ENCODE peak calls at places on chromosomes 7 and 10, in seven cellular contexts. I, E, G, B, W, F and U are unnamed samples.

GRCh38 chr7:40298421-40298820 is 163.6 kb downstream of the SUGCT start:
- DNase-seq in F (no peak), W (no peak), E (no peak), B (no peak), I (no peak), G (no peak), U (no peak)

GRCh38 chr10:124448696-124449169 is 1.1 kb downstream of the NKX1-2 start:
- DNase-seq in B (no peak), W (no peak), I (no peak), E (no peak), G (no peak), F (no peak), U (no peak)

GRCh38 chr10:84365339-84365881 is 37.0 kb downstream of the CCSER2 start:
- DNase-seq in B (no peak), I (no peak), F (no peak), E (no peak), W (no peak), G (no peak), U (no peak)

GRCh38 chr7:116400526-116400925 is 99.0 kb upstream of the CAV2 start:
- DNase-seq in F (no peak), E (no peak), B (no peak), I (no peak), W (no peak), G (no peak), U (no peak)

GRCh38 chr7:101838837-101839483 is 21.5 kb downstream of the CUX1 start:
- DNase-seq in F (no peak), W (no peak), E (no peak), B (no peak), I (no peak), G (no peak), U (no peak)

GRCh38 chr7:3404490-3404889 is 103.4 kb downstream of the SDK1 start:
- DNase-seq in I (no peak), W (no peak), B (peak; percentile 84), E (no peak), G (no peak), F (peak; percentile 61), U (no peak)

GRCh38 chr10:20276127-20276979 is 460.1 kb downstream of the PLXDC2 start:
- DNase-seq in W (no peak), I (no peak), G (no peak), E (no peak), F (no peak), B (peak; percentile 94), U (no peak)

GRCh38 chr10:62422068-62422590 is 48.0 kb downstream of the ZNF365 start:
- DNase-seq in W (no peak), E (no peak), I (no peak), G (no peak), F (peak; percentile 13), B (no peak), U (no peak)

GRCh38 chr7:3250725-3251124 is 50.3 kb upstream of the SDK1 start:
- DNase-seq in W (no peak), B (no peak), E (peak; percentile 58), F (no peak), G (no peak), I (no peak), U (peak; percentile 1)

GRCh38 chr10:97774811-97775294 is 3.1 kb upstream of the SFRP5 start:
- DNase-seq in W (no peak), E (no peak), B (peak; percentile 9), I (no peak), F (no peak), G (no peak), U (no peak)

GRCh38 chr10:7340179-7340874 is 70.5 kb downstream of the SFMBT2 start:
- DNase-seq in G (no peak), E (no peak), I (no peak), F (no peak), W (no peak), B (no peak), U (no peak)

GRCh38 chr7:92695308-92696261 is 105.4 kb upstream of the FAM133B start:
- DNase-seq in W (peak; percentile 85), B (peak; percentile 87), G (no peak), F (peak; percentile 27), E (no peak), I (no peak), U (no peak)

GRCh38 chr10:30115391-30116253 is 56.2 kb upstream of the JCAD start:
- DNase-seq in E (no peak), I (no peak), B (no peak), F (no peak), G (no peak), W (peak; percentile 61), U (no peak)

GRCh38 chr7:45718464-45719330 is 144.5 kb downstream of the ADCY1 start:
- DNase-seq in B (no peak), W (no peak), I (no peak), G (no peak), E (no peak), F (no peak), U (no peak)

GRCh38 chr10:19749185-19749729 is 67.0 kb upstream of the PLXDC2 start:
- DNase-seq in E (no peak), G (no peak), F (no peak), B (no peak), W (no peak), I (no peak), U (no peak)

GRCh38 chr7:75611557-75612178 is 119.5 kb downstream of the SPDYE5 start:
- DNase-seq in B (no peak), F (no peak), W (peak; percentile 32), G (no peak), E (no peak), I (no peak), U (no peak)

GRCh38 chr7:129923709-129924108 is 29.1 kb downstream of the UBE2H start:
- DNase-seq in B (no peak), E (no peak), I (no peak), G (no peak), F (no peak), W (no peak), U (no peak)

GRCh38 chr10:97069576-97070362 is 116.0 kb downstream of the SLIT1 start:
- DNase-seq in F (no peak), G (peak; percentile 39), E (peak; percentile 61), B (peak; percentile 22), I (no peak), W (no peak), U (no peak)

GRCh38 chr10:3452683-3453388 is 280.3 kb upstream of the PITRM1 start:
- DNase-seq in I (no peak), B (no peak), W (no peak), E (no peak), G (no peak), F (peak; percentile 41), U (no peak)

GRCh38 chr7:80386686-80387085 is 125.2 kb downstream of the GNAT3 start:
- DNase-seq in F (no peak), B (peak; percentile 67), I (no peak), G (no peak), E (no peak), W (no peak), U (no peak)

GRCh38 chr10:119270893-119271361 is 63.6 kb downstream of the GRK5 start:
- DNase-seq in W (no peak), F (no peak), E (peak; percentile 69), I (peak; percentile 42), B (no peak), G (peak; percentile 82), U (peak; percentile 40)

GRCh38 chr10:102449321-102450123 is 1.8 kb downstream of the C10orf95 start:
- DNase-seq in G (peak; percentile 93), F (peak; percentile 59), W (peak; percentile 67), I (peak; percentile 84), E (peak; percentile 93), B (peak; percentile 84), U (peak; percentile 79)

GRCh38 chr10:122326385-122326784 is 48.1 kb upstream of the PLEKHA1 start:
- DNase-seq in E (no peak), W (no peak), G (no peak), I (no peak), F (no peak), B (no peak), U (no peak)

GRCh38 chr10:55793024-55793423 is 568.0 kb downstream of the ZWINT start:
- DNase-seq in G (no peak), E (no peak), B (no peak), I (no peak), F (no peak), W (no peak), U (no peak)

GRCh38 chr7:27172388-27172774 is 1.7 kb downstream of the HOXA10 start:
- DNase-seq in W (no peak), G (peak; percentile 35), I (peak; percentile 13), F (no peak), B (peak; percentile 86), E (peak; percentile 9), U (no peak)

GRCh38 chr7:121519548-121520521 is 123.7 kb upstream of the FAM3C start:
- DNase-seq in B (no peak), E (no peak), F (no peak), I (no peak), G (no peak), W (no peak), U (no peak)

GRCh38 chr10:22436893-22437619 is 91.8 kb downstream of the SPAG6 start:
- DNase-seq in F (peak; percentile 15), B (peak; percentile 87), I (peak; percentile 92), E (peak; percentile 89), G (peak; percentile 94), W (peak; percentile 74), U (peak; percentile 96)